ENCODE peak calls at places on chromosomes 3 and 15, in six cellular contexts. V, J, H, E, P and B are unnamed samples.

GRCh38 chr3:154904328-154904727 is 175.8 kb upstream of the MME start:
- DNase-seq in V (peak), J (no peak), H (no peak), E (no peak), P (no peak), B (no peak)

GRCh38 chr3:144289057-144289456 is 317.4 kb downstream of the DIPK2A start:
- DNase-seq in V (no peak), J (no peak), H (no peak), E (no peak), P (no peak), B (no peak)

GRCh38 chr3:196666001-196666867 is 26.7 kb downstream of the NRROS start:
- DNase-seq in V (no peak), J (no peak), H (no peak), E (no peak), P (no peak), B (no peak)

GRCh38 chr15:51759557-51760070 is 8.2 kb downstream of the TMOD2 start:
- DNase-seq in V (peak), J (peak), H (peak), E (no peak), P (no peak), B (peak)

GRCh38 chr3:52248816-52249547 is 3.4 kb downstream of the PPM1M start:
- DNase-seq in V (no peak), J (peak), H (peak), E (no peak), P (no peak), B (peak)

GRCh38 chr15:51267047-51267713 is 71.2 kb downstream of the CYP19A1 start:
- DNase-seq in V (no peak), J (no peak), H (no peak), E (no peak), P (no peak), B (peak)

GRCh38 chr3:123732447-123732846 is 147.6 kb upstream of the HACD2 start:
- DNase-seq in V (no peak), J (no peak), H (no peak), E (no peak), P (no peak), B (no peak)

GRCh38 chr15:99135194-99135593 is 30.3 kb downstream of the SYNM start:
- DNase-seq in V (peak), J (no peak), H (no peak), E (no peak), P (no peak), B (peak)

GRCh38 chr15:87623832-87624231 is 632.7 kb downstream of the NTRK3 start:
- DNase-seq in V (peak), J (no peak), H (no peak), E (no peak), P (no peak), B (no peak)

GRCh38 chr3:43872901-43873300 is 182.2 kb downstream of the ABHD5 start:
- DNase-seq in V (no peak), J (no peak), H (no peak), E (no peak), P (no peak), B (peak)

GRCh38 chr15:25237291-25237978 is 201.4 kb downstream of the UBE3A start:
- DNase-seq in V (no peak), J (peak), H (peak), E (no peak), P (peak), B (no peak)

GRCh38 chr3:71148455-71149060 is 435.0 kb downstream of the FOXP1 start:
- DNase-seq in V (no peak), J (no peak), H (no peak), E (no peak), P (no peak), B (no peak)